ENCODE peak calls at places on chromosomes 13 and 19, in six cellular contexts. T is mucosa of descending colon; B is cardiac fibroblast; V is CD8-positive, alpha-beta T cell; C is left ventricle myocardium inferior; J is adrenal gland. Z is an unnamed sample.
A peak's percentile ranks its signal among the peaks of the same experiment; 100 is the strongest.

GRCh38 chr19:10346509-10346908 is 7.1 kb upstream of the ICAM3 start:
- DNase-seq in J (no peak), V (no peak), C (no peak), T (no peak), B (peak; percentile 42), Z (no peak)

GRCh38 chr19:1470864-1471513 is 8.0 kb downstream of the C19orf25 start:
- DNase-seq in C (no peak), B (no peak), J (no peak), V (no peak), T (no peak), Z (no peak)

GRCh38 chr19:8631425-8631819 is 989 bp downstream of the NFILZ start:
- DNase-seq in J (no peak), V (no peak), B (peak; percentile 70), T (peak; percentile 46), C (no peak), Z (no peak)

GRCh38 chr19:13637664-13638063 is 126.7 kb upstream of the MRI1 start:
- DNase-seq in V (no peak), J (no peak), C (no peak), B (no peak), T (no peak), Z (no peak)

GRCh38 chr19:42313096-42313839 is at the start of gene TMEM145:
- DNase-seq in J (no peak), T (peak; percentile 66), B (peak; percentile 44), C (no peak), V (no peak), Z (no peak)

GRCh38 chr13:30196025-30196424 is 111.3 kb downstream of the KATNAL1 start:
- DNase-seq in V (no peak), T (no peak), J (peak; percentile 25), B (peak; percentile 3), C (no peak), Z (no peak)

GRCh38 chr13:36345438-36346221 is 564 bp downstream of the SPART start:
- DNase-seq in C (peak; percentile 62), V (peak; percentile 20), J (peak; percentile 88), T (peak; percentile 39), B (peak; percentile 93), Z (no peak)

GRCh38 chr19:1481224-1481892 is 2.3 kb upstream of the C19orf25 start:
- DNase-seq in J (no peak), C (no peak), B (no peak), T (peak; percentile 28), V (no peak), Z (no peak)

GRCh38 chr13:74206061-74206561 is 71.9 kb upstream of the KLF12 start:
- DNase-seq in T (no peak), V (no peak), B (peak; percentile 54), J (no peak), C (no peak), Z (no peak)

GRCh38 chr13:44921931-44922758 is 67.1 kb downstream of the NUFIP1 start:
- DNase-seq in C (no peak), J (peak; percentile 80), V (no peak), T (no peak), B (peak; percentile 97), Z (no peak)

GRCh38 chr13:110231348-110232047 is 75.5 kb downstream of the COL4A1 start:
- DNase-seq in T (no peak), V (no peak), C (no peak), J (no peak), B (no peak), Z (no peak)

GRCh38 chr19:33375156-33375744 is 1.7 kb downstream of the CEBPG start:
- DNase-seq in C (no peak), B (no peak), T (no peak), J (no peak), V (no peak), Z (no peak)

GRCh38 chr19:33376423-33376822 is 2.9 kb downstream of the CEBPG start:
- DNase-seq in T (peak; percentile 90), B (peak; percentile 86), V (no peak), C (peak; percentile 80), J (peak; percentile 69), Z (no peak)

GRCh38 chr19:33375760-33376159 is 2.3 kb downstream of the CEBPG start:
- DNase-seq in J (no peak), C (no peak), T (no peak), V (no peak), B (peak; percentile 43), Z (no peak)

GRCh38 chr19:33374406-33374703 is 846 bp downstream of the CEBPG start:
- DNase-seq in C (no peak), T (peak; percentile 56), J (no peak), B (no peak), V (no peak), Z (no peak)

DNA sequence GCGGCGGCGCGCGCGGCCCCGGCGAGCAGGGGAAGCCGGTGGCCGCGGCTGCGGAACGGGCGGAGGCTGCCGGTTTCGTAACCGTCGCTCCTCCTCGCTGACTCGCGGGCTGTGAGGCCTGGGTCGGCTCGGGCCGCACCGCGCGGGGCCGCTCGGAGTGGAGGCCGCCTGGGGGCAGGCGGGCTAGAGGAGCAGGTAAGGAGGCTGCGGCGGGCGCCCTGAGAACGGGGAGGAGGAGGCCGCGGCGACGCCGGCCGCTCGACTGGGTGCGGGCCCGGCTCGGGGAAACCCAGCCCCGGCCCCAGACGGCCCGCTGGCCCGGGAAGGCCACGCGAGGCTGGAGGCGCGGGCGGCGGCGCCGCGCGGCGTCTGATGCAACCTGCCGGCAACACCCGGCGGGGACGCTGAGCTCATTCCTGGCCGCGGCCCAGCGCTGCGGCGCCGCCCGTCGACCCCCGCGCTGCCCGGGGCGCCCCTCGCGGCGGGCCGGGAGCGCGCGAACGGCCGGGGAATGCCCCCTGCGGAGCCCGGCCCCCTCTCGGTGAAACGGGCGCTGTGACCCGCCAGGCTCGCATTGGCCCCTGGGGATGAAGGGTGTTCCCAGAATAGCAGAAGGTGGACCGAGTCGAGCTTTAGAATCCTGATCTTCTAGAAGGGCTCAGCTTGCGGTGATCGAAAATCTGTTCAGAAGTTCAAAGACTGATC is at the start of gene CEBPG:
- DNase-seq in C (peak; percentile 59), B (peak; percentile 72), J (peak; percentile 58), T (peak; percentile 79), V (peak; percentile 60), Z (no peak)
- TF ChIP-seq CTCF in C (peak; percentile 35), B (no peak), J (no peak), T (peak; percentile 1), V (no peak), Z (peak; percentile 56)

GRCh38 chr19:16026756-16027155 is 49.5 kb upstream of the TPM4 start:
- DNase-seq in C (no peak), B (no peak), V (no peak), J (no peak), T (no peak), Z (peak; percentile 17)

GRCh38 chr19:16024266-16025107 is 51.8 kb upstream of the TPM4 start:
- DNase-seq in V (no peak), J (no peak), B (no peak), C (no peak), T (no peak), Z (peak; percentile 85)

GRCh38 chr19:16026131-16026530 is 50.2 kb upstream of the TPM4 start:
- DNase-seq in J (no peak), V (no peak), T (no peak), B (no peak), C (no peak), Z (peak; percentile 87)

GRCh38 chr19:16023558-16023915 is 52.8 kb upstream of the TPM4 start:
- DNase-seq in T (no peak), V (no peak), C (no peak), J (no peak), B (no peak), Z (peak; percentile 86)

DNA sequence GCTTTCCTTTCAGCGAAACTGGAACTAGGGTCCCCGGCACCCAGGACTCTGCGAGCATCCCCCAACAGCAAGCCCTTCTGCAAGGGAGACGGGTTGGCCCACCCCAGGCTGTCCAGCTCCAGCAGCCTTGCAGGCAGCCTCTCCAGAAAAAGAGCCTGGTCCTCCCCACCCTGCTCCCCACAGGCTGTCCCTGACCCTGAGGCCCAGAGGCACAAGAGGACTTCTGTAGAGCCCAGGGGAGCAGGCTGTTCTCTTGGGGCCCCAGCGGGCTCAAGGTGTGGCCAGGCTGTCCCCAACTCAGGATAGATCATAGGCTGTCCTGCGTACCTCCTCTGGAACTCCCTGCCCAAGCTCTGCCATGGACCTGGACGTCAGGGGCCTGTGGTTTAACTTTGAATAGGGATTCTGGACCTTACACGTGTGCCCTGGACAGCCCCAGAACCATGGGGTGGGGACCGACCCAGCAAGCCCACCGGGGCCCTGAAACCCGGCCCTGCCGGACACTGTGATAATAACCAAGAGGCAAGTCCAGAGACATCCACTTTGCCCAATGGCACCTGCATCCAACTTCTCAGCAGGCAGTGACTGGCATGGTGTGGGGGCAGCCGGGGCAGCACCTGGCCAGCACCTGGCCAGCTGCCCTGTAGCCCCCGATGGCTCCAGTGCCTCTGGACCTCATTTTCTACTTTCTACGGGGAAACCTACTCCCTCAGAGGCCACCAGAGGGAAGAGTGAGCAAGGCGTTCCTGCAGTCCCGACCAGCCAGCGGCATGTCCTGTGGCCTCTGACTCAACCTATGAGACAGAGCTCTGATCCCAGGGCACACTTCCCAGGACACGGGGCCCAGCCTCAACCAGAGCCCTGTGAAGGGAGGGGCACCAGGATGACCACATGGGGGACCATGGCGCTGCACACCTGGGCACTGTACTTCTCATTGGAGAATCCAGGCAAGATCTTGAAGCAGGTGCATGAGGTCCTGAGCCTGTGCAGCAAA is 50.9 kb upstream of the TPM4 start:
- DNase-seq in J (peak; percentile 72), T (no peak), B (peak; percentile 67), C (no peak), V (no peak), Z (peak; percentile 82)
- TF ChIP-seq CTCF in J (peak; percentile 25), T (no peak), B (peak; percentile 81), C (peak; percentile 39), V (no peak), Z (peak; percentile 71)

GRCh38 chr13:34420975-34421719 is 520.9 kb upstream of the NBEA start:
- DNase-seq in T (no peak), B (no peak), J (no peak), V (no peak), C (no peak), Z (no peak)
- TF ChIP-seq CTCF in T (no peak), B (peak; percentile 32), J (no peak), V (no peak), C (no peak), Z (peak; percentile 60)

GRCh38 chr19:40383668-40384248 is 6.2 kb downstream of the HIPK4 start:
- DNase-seq in J (no peak), B (no peak), T (no peak), C (no peak), V (no peak), Z (no peak)

GRCh38 chr19:40378509-40378908 is 11.5 kb downstream of the HIPK4 start:
- DNase-seq in T (no peak), V (no peak), B (no peak), J (peak; percentile 19), C (no peak), Z (no peak)

GRCh38 chr19:40380199-40381037 is 9.6 kb downstream of the HIPK4 start:
- DNase-seq in V (no peak), B (no peak), C (no peak), J (no peak), T (no peak), Z (no peak)

GRCh38 chr19:40379446-40380198 is 10.4 kb downstream of the HIPK4 start:
- DNase-seq in C (no peak), B (no peak), J (no peak), T (no peak), V (no peak), Z (no peak)

DNA sequence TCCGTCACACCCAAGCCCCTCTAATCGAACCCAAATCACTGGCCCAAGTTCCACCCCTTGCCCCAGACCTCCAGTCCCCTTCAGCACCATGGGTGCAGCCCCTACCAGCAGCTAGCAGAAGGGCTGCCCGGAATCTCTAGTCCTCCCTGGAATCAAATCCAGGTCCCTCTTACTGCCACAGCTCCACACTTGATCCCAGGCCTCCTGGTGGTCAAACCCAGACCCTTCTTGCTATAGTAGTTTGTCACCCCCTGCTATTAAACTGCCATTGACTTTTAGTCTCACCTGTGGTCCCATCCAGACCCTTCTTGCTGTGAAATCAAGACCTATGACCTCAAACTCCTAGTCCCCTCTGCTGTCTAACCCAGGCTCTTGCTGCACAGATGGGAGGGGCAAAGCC is 8.7 kb downstream of the HIPK4 start:
- DNase-seq in T (no peak), V (no peak), B (no peak), C (no peak), J (no peak), Z (no peak)
- TF ChIP-seq CTCF in T (no peak), V (no peak), B (peak; percentile 6), C (no peak), J (no peak), Z (peak; percentile 34)